ENCODE peak calls at places on chromosomes 11 and 22, in seven cellular contexts. O, U, G, K, S, V and L are unnamed samples.

GRCh38 chr11:15662285-15662684 is 547.6 kb downstream of the INSC start:
- DNase-seq in O (no peak), U (no peak), G (no peak), K (no peak), S (no peak), V (no peak), L (no peak)

GRCh38 chr22:40479887-40480538 is 109.6 kb downstream of the SGSM3 start:
- DNase-seq in O (no peak), U (no peak), G (peak; percentile 73), K (no peak), S (no peak), V (no peak), L (no peak)

GRCh38 chr11:128689946-128690745 is 3.7 kb upstream of the FLI1 start:
- DNase-seq in O (peak; percentile 47), U (no peak), G (no peak), K (no peak), S (no peak), V (no peak), L (no peak)

GRCh38 chr11:57324886-57325734 is at the start of gene TNKS1BP1:
- DNase-seq in O (peak; percentile 98), U (peak; percentile 97), G (peak; percentile 91), K (peak; percentile 98), S (peak; percentile 81), V (peak; percentile 96), L (peak; percentile 95)

GRCh38 chr22:25869771-25870170 is 127.8 kb downstream of the MYO18B start:
- DNase-seq in O (no peak), U (no peak), G (no peak), K (no peak), S (no peak), V (no peak), L (no peak)

GRCh38 chr11:75190652-75191329 is 39.9 kb downstream of the SLCO2B1 start:
- DNase-seq in O (no peak), U (no peak), G (no peak), K (no peak), S (no peak), V (no peak), L (no peak)

GRCh38 chr11:19472679-19473078 is 231.9 kb upstream of the E2F8 start:
- DNase-seq in O (no peak), U (no peak), G (no peak), K (no peak), S (no peak), V (no peak), L (no peak)

GRCh38 chr22:49253656-49254055 is 574.0 kb downstream of the BRD1 start:
- DNase-seq in O (no peak), U (no peak), G (no peak), K (no peak), S (no peak), V (no peak), L (no peak)

GRCh38 chr11:19646921-19647320 is 65.7 kb upstream of the NAV2 start:
- DNase-seq in O (no peak), U (no peak), G (no peak), K (no peak), S (no peak), V (no peak), L (no peak)

GRCh38 chr11:126840201-126840886 is 160.2 kb downstream of the KIRREL3 start:
- DNase-seq in O (no peak), U (no peak), G (no peak), K (no peak), S (no peak), V (no peak), L (no peak)

GRCh38 chr11:77069336-77069968 is 2.7 kb downstream of the CAPN5 start:
- DNase-seq in O (no peak), U (no peak), G (no peak), K (no peak), S (no peak), V (no peak), L (no peak)

GRCh38 chr11:76560219-76560618 is 110.3 kb downstream of the LRRC32 start:
- DNase-seq in O (no peak), U (no peak), G (no peak), K (no peak), S (no peak), V (no peak), L (no peak)

GRCh38 chr11:88709567-88709966 is 356.2 kb downstream of the GRM5 start:
- DNase-seq in O (peak; percentile 11), U (no peak), G (no peak), K (peak; percentile 25), S (peak; percentile 3), V (no peak), L (no peak)

GRCh38 chr11:71951741-71952310 is 23.0 kb downstream of the RNF121 start:
- DNase-seq in O (no peak), U (no peak), G (no peak), K (no peak), S (no peak), V (no peak), L (no peak)

GRCh38 chr11:76665921-76666351 is 4.6 kb downstream of the LRRC32 start:
- DNase-seq in O (no peak), U (peak; percentile 20), G (no peak), K (no peak), S (no peak), V (peak; percentile 51), L (no peak)

GRCh38 chr11:12050470-12050891 is 42.1 kb upstream of the DKK3 start:
- DNase-seq in O (peak; percentile 17), U (no peak), G (no peak), K (no peak), S (no peak), V (no peak), L (no peak)

GRCh38 chr11:22668005-22668796 is 1.8 kb downstream of the GAS2 start:
- DNase-seq in O (no peak), U (no peak), G (no peak), K (no peak), S (no peak), V (no peak), L (no peak)

GRCh38 chr11:75778962-75779361 is 10.4 kb downstream of the DGAT2 start:
- DNase-seq in O (no peak), U (peak; percentile 1), G (no peak), K (no peak), S (no peak), V (no peak), L (no peak)

DNA sequence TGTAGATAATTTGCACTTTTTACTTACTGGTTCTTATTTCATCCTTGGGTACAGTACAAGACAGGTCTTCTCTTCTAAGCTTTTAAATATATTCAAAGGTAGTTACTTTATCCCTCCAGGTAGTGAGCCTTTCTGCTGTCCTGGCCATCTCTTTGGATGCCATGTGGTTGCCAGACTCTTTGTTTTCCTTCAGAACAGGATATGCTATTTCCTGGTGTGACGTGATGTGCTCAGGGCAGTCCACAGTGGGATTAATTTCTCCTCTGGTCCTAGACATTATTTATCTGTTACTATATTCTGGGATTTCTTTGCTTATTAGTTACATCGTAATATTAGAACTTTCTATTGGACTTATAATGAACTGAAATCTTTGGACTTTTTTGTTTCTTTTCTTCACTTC is 63.7 kb downstream of the PPP6R3 start:
- DNase-seq in O (no peak), U (no peak), G (no peak), K (no peak), S (no peak), V (no peak), L (no peak)
- H3K27ac ChIP-seq in O (no peak overlapping the region), U (no peak overlapping the region), G (no peak overlapping the region), K (peak overlapping the region; percentile 42), S (no peak overlapping the region), V (no peak overlapping the region), L (no peak overlapping the region)

DNA sequence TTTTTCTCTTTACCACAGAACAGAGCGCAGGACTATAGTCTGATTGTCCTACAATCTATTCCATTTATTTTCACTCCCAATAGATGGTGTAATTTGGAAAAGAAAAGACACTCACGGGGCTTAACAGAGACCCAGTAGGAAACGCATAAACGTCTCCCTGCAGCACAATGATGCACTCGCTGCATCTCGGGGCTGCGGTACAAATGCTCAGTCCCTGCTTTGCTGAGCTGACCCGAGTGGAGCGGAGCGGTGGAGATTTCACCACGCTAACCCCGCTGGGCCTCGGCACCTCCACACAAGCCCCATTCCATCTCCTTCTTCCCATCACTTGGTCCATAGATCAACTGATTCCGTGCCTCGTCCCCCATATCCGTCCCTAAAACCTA is 1.5 kb downstream of the FEZ1 start:
- DNase-seq in O (no peak), U (no peak), G (no peak), K (no peak), S (no peak), V (no peak), L (no peak)
- H3K27ac ChIP-seq in O (no peak overlapping the region), U (no peak overlapping the region), G (no peak overlapping the region), K (no peak overlapping the region), S (peak overlapping the region; percentile 98), V (no peak overlapping the region), L (peak overlapping the region; percentile 95)

GRCh38 chr11:35040221-35040942 is 98.6 kb upstream of the CD44 start:
- DNase-seq in O (no peak), U (no peak), G (peak; percentile 50), K (no peak), S (no peak), V (no peak), L (no peak)
- H3K27ac ChIP-seq in O (no peak overlapping the region), U (no peak overlapping the region), G (peak overlapping the region; percentile 75), K (peak overlapping the region; percentile 25), S (no peak overlapping the region), V (no peak overlapping the region), L (no peak overlapping the region)

GRCh38 chr22:37033605-37034430 is 14.3 kb downstream of the MPST start:
- DNase-seq in O (no peak), U (no peak), G (no peak), K (peak; percentile 63), S (no peak), V (no peak), L (no peak)
- H3K27ac ChIP-seq in O (no peak overlapping the region), U (no peak overlapping the region), G (peak overlapping the region; percentile 47), K (peak overlapping the region; percentile 89), S (no peak overlapping the region), V (no peak overlapping the region), L (peak overlapping the region; percentile 90)

DNA sequence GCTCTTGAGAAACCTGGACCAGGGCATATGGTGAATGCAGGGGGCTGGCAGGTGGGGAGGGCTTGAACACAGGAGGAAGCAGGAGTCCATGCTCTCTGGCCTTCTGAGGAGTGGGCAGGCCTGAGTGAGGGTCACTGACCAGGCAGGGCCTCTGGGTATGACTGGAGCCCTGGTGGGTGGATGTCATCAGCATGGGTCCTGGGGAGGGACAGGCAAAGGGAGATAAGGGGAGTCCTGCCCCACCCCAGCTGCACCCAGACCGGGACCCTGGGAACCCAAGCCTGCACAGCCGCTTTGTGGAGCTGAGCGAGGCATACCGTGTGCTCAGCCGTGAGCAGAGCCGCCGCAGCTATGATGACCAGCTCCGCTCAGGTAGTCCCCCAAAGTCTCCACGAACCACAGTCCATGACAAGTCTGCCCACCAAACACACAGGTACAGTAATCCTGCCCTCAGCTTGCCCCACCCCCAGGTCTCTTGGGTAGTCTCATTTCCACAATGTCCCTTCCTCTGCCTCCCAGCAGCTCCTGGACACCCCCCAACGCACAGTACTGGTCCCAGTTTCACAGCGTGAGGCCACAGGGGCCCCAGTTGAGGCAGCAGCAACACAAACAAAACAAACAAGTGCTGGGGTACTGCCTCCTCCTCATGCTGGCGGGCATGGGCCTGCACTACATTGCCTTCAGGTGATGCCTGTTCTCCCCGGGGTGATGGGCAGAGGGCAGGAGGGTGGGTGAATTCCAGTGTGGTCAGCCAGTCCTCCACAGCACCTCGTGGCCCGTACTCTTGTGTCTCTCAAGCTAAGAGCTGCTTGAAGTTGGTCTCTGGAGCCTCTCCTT is 2.0 kb upstream of the VEGFB start:
- DNase-seq in O (no peak), U (peak; percentile 37), G (no peak), K (peak; percentile 30), S (no peak), V (no peak), L (no peak)
- H3K27ac ChIP-seq in O (no peak overlapping the region), U (no peak overlapping the region), G (no peak overlapping the region), K (no peak overlapping the region), S (no peak overlapping the region), V (no peak overlapping the region), L (no peak overlapping the region)

GRCh38 chr22:27991586-27992293 is 72.7 kb upstream of the PITPNB start:
- DNase-seq in O (no peak), U (no peak), G (no peak), K (no peak), S (no peak), V (peak; percentile 97), L (no peak)
- H3K27ac ChIP-seq in O (no peak overlapping the region), U (no peak overlapping the region), G (no peak overlapping the region), K (no peak overlapping the region), S (no peak overlapping the region), V (peak overlapping the region; percentile 96), L (no peak overlapping the region)